ENCODE peak calls at places on chromosomes 6 and 20, in ten cellular contexts. Q, I, C, Z, B, X, U, Y, H and W are unnamed samples.

GRCh38 chr6:34189806-34190503 is 44.1 kb upstream of the GRM4 start:
- DNase-seq in Q (no peak), I (no peak), C (no peak), Z (no peak), B (no peak), X (no peak), U (no peak), Y (no peak), H (no peak), W (no peak)

GRCh38 chr6:135230702-135231468 is 49.8 kb downstream of the MYB start:
- DNase-seq in Q (no peak), I (no peak), C (no peak), Z (peak), B (no peak), X (no peak), U (peak), Y (peak), H (no peak), W (no peak)

GRCh38 chr6:2843138-2843740 is 1.6 kb upstream of the SERPINB1 start:
- DNase-seq in Q (peak), I (no peak), C (no peak), Z (peak), B (no peak), X (no peak), U (peak), Y (peak), H (no peak), W (no peak)

GRCh38 chr6:134063121-134063965 is 10.9 kb upstream of the SLC2A12 start:
- DNase-seq in Q (no peak), I (no peak), C (peak), Z (peak), B (no peak), X (no peak), U (no peak), Y (no peak), H (no peak), W (no peak)

GRCh38 chr6:97138581-97138980 is 144.4 kb downstream of the MMS22L start:
- DNase-seq in Q (no peak), I (no peak), C (no peak), Z (no peak), B (no peak), X (no peak), U (no peak), Y (no peak), H (no peak), W (no peak)

GRCh38 chr6:42841844-42842584 is 37.4 kb upstream of the RPL7L1 start:
- DNase-seq in Q (no peak), I (no peak), C (no peak), Z (no peak), B (no peak), X (no peak), U (no peak), Y (no peak), H (no peak), W (no peak)

GRCh38 chr6:156564128-156564806 is 212.9 kb upstream of the ARID1B start:
- DNase-seq in Q (peak), I (peak), C (peak), Z (peak), B (peak), X (peak), U (peak), Y (peak), H (peak), W (peak)

GRCh38 chr6:136747538-136747937 is 44.7 kb downstream of the MAP3K5 start:
- DNase-seq in Q (no peak), I (no peak), C (no peak), Z (no peak), B (no peak), X (no peak), U (no peak), Y (no peak), H (no peak), W (no peak)

GRCh38 chr6:30752164-30752927 is 8.0 kb upstream of the IER3 start:
- DNase-seq in Q (peak), I (no peak), C (peak), Z (peak), B (peak), X (peak), U (peak), Y (peak), H (peak), W (peak)

GRCh38 chr6:154403803-154404202 is 47.2 kb upstream of the IPCEF1 start:
- DNase-seq in Q (no peak), I (no peak), C (peak), Z (peak), B (peak), X (peak), U (no peak), Y (peak), H (peak), W (peak)

GRCh38 chr6:118875672-118876071 is 18.3 kb upstream of the ASF1A start:
- DNase-seq in Q (no peak), I (no peak), C (no peak), Z (no peak), B (no peak), X (no peak), U (no peak), Y (no peak), H (no peak), W (no peak)

GRCh38 chr20:18839507-18840247 is 26.1 kb downstream of the SCP2D1 start:
- DNase-seq in Q (no peak), I (no peak), C (no peak), Z (no peak), B (no peak), X (peak), U (no peak), Y (no peak), H (no peak), W (no peak)

GRCh38 chr6:53282741-53283140 is 66.0 kb downstream of the ELOVL5 start:
- DNase-seq in Q (peak), I (no peak), C (no peak), Z (no peak), B (no peak), X (no peak), U (no peak), Y (no peak), H (no peak), W (peak)